ENCODE peak calls at places on chromosomes 2 and 18, in ten cellular contexts. T, M, G, N, S, D, P, L, Q and C are unnamed samples.

GRCh38 chr2:54348672-54349071 is 92.6 kb upstream of the TSPYL6 start:
- DNase-seq in T (no peak), M (no peak), G (no peak), N (no peak), S (no peak), D (no peak), P (no peak), L (peak; percentile 76), Q (no peak), C (no peak)

GRCh38 chr2:239747771-239748170 is 277.4 kb downstream of the NDUFA10 start:
- DNase-seq in T (no peak), M (no peak), G (no peak), N (no peak), S (no peak), D (no peak), P (no peak), L (no peak), Q (no peak), C (no peak)

GRCh38 chr2:67604360-67604759 is 207.2 kb downstream of the ETAA1 start:
- DNase-seq in T (no peak), M (no peak), G (no peak), N (no peak), S (no peak), D (peak; percentile 35), P (peak; percentile 50), L (no peak), Q (no peak), C (no peak)

GRCh38 chr2:164784376-164784775 is 57.2 kb downstream of the COBLL1 start:
- DNase-seq in T (no peak), M (no peak), G (no peak), N (no peak), S (no peak), D (peak; percentile 97), P (no peak), L (no peak), Q (no peak), C (peak; percentile 48)

GRCh38 chr18:74524097-74524496 is 10.2 kb upstream of the CNDP1 start:
- DNase-seq in T (no peak), M (no peak), G (no peak), N (no peak), S (no peak), D (no peak), P (no peak), L (no peak), Q (peak; percentile 37), C (no peak)

GRCh38 chr2:18610103-18610502 is 20.7 kb upstream of the NT5C1B start:
- DNase-seq in T (no peak), M (no peak), G (no peak), N (no peak), S (no peak), D (no peak), P (no peak), L (no peak), Q (no peak), C (no peak)

GRCh38 chr2:85681354-85681728 is 12.8 kb upstream of the GNLY start:
- DNase-seq in T (no peak), M (no peak), G (no peak), N (no peak), S (peak; percentile 54), D (peak; percentile 53), P (peak; percentile 39), L (no peak), Q (no peak), C (no peak)

GRCh38 chr2:223896751-223897320 is 48.3 kb downstream of the WDFY1 start:
- DNase-seq in T (peak; percentile 85), M (no peak), G (no peak), N (no peak), S (no peak), D (peak; percentile 39), P (no peak), L (no peak), Q (no peak), C (no peak)

GRCh38 chr2:178844269-178844668 is 37.0 kb upstream of the TTN start:
- DNase-seq in T (no peak), M (no peak), G (no peak), N (no peak), S (no peak), D (no peak), P (no peak), L (no peak), Q (no peak), C (no peak)

GRCh38 chr2:44171018-44171417 is 2.3 kb downstream of the PPM1B start:
- DNase-seq in T (no peak), M (no peak), G (no peak), N (no peak), S (no peak), D (peak; percentile 68), P (no peak), L (no peak), Q (no peak), C (no peak)

GRCh38 chr18:75173125-75173432 is 35.9 kb downstream of the PTGR3 start:
- DNase-seq in T (peak; percentile 47), M (no peak), G (no peak), N (no peak), S (no peak), D (peak; percentile 3), P (peak; percentile 45), L (no peak), Q (no peak), C (no peak)

GRCh38 chr18:58313491-58314032 is 269.5 kb downstream of the NEDD4L start:
- DNase-seq in T (no peak), M (peak; percentile 56), G (no peak), N (no peak), S (no peak), D (peak; percentile 21), P (no peak), L (no peak), Q (no peak), C (no peak)

GRCh38 chr2:180991361-180991760 is 11.0 kb downstream of the UBE2E3 start:
- DNase-seq in T (no peak), M (no peak), G (no peak), N (no peak), S (no peak), D (no peak), P (no peak), L (no peak), Q (no peak), C (no peak)

GRCh38 chr2:229051798-229052197 is 219.3 kb downstream of the PID1 start:
- DNase-seq in T (no peak), M (no peak), G (no peak), N (no peak), S (no peak), D (no peak), P (no peak), L (no peak), Q (no peak), C (no peak)

GRCh38 chr18:75727479-75727878 is 300.0 kb upstream of the SMIM21 start:
- DNase-seq in T (no peak), M (no peak), G (peak; percentile 36), N (no peak), S (peak; percentile 19), D (peak; percentile 11), P (peak; percentile 93), L (peak; percentile 63), Q (peak; percentile 71), C (peak; percentile 58)

GRCh38 chr2:108978709-108979111 is 10.3 kb downstream of the EDAR start:
- DNase-seq in T (no peak), M (no peak), G (no peak), N (no peak), S (no peak), D (no peak), P (peak; percentile 72), L (no peak), Q (no peak), C (no peak)

GRCh38 chr2:162155093-162155492 is 3.0 kb upstream of the GCG start:
- DNase-seq in T (no peak), M (no peak), G (no peak), N (no peak), S (no peak), D (no peak), P (no peak), L (no peak), Q (no peak), C (no peak)
- TF ChIP-seq CTCF in T (peak; percentile 6), M (no peak), G (no peak), N (no peak), S (no peak), D (peak; percentile 18), P (peak; percentile 45), L (no peak), Q (no peak), C (no peak)

GRCh38 chr2:222862068-222862914 is 1.5 kb downstream of the ACSL3 start:
- DNase-seq in T (no peak), M (no peak), G (no peak), N (no peak), S (no peak), D (peak; percentile 56), P (no peak), L (peak; percentile 47), Q (no peak), C (no peak)

GRCh38 chr2:222861411-222862067 is 703 bp downstream of the ACSL3 start:
- DNase-seq in T (no peak), M (peak; percentile 48), G (peak; percentile 51), N (peak; percentile 76), S (peak; percentile 62), D (no peak), P (no peak), L (no peak), Q (peak; percentile 80), C (peak; percentile 16)

GRCh38 chr2:222862915-222863544 is 2.2 kb downstream of the ACSL3 start:
- DNase-seq in T (no peak), M (no peak), G (no peak), N (no peak), S (no peak), D (no peak), P (no peak), L (no peak), Q (no peak), C (no peak)

GRCh38 chr2:222859786-222860726 is 780 bp upstream of the ACSL3 start:
- DNase-seq in T (no peak), M (peak; percentile 40), G (peak; percentile 51), N (peak; percentile 77), S (peak; percentile 34), D (peak; percentile 93), P (peak; percentile 76), L (peak; percentile 41), Q (peak; percentile 67), C (peak; percentile 31)

GRCh38 chr2:222860740-222861410 is at the start of gene ACSL3:
- DNase-seq in T (peak; percentile 71), M (peak; percentile 97), G (peak; percentile 99), N (peak; percentile 97), S (peak; percentile 97), D (peak; percentile 91), P (peak; percentile 99), L (peak; percentile 99), Q (peak; percentile 99), C (peak; percentile 99)
- TF ChIP-seq CTCF in T (no peak), M (no peak), G (no peak), N (no peak), S (peak; percentile 12), D (no peak), P (peak; percentile 59), L (no peak), Q (peak; percentile 21), C (peak; percentile 47)

DNA sequence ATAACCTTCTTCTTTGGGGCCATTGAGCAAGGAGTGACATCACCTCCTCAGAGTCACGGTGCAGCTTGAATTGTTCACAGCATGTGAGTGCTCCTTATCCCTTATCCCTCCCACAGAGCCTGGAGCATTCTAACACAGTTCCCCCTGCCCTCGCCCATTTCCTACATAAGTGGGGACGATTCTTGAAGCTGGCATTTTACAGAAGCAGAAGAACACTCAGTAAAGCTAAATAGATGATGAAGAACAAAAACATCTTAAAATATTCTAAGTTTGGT is 135.8 kb upstream of the APCDD1 start:
- DNase-seq in T (no peak), M (no peak), G (no peak), N (no peak), S (no peak), D (peak; percentile 2), P (no peak), L (no peak), Q (no peak), C (no peak)
- TF ChIP-seq CTCF in T (no peak), M (no peak), G (no peak), N (no peak), S (no peak), D (no peak), P (no peak), L (no peak), Q (no peak), C (no peak)

GRCh38 chr2:66021296-66021695 is 413.6 kb upstream of the MEIS1 start:
- DNase-seq in T (no peak), M (no peak), G (no peak), N (no peak), S (no peak), D (no peak), P (no peak), L (no peak), Q (no peak), C (no peak)
- TF ChIP-seq CTCF in T (no peak), M (no peak), G (no peak), N (no peak), S (no peak), D (no peak), P (no peak), L (no peak), Q (no peak), C (no peak)